ENCODE peak calls at places on chromosomes 12 and 14, in five cellular contexts. K is neuronal stem cell; Y is stimulated activated naive B cell treated with anti-CD40 and anti-IgM and Interleukin-4, amounts not matched to agents 10 μg/mL and 1 μg/mL and 100 μg/mL, for 72 hours; S is BE2C; G is MCF 10A. D is an unnamed sample.

GRCh38 chr14:89371600-89371999 is 45.4 kb downstream of the FOXN3 start:
- DNase-seq in K (no peak), Y (no peak), S (no peak), G (no peak), D (no peak)

GRCh38 chr12:117105902-117106301 is 6.7 kb upstream of the TESC start:
- DNase-seq in K (no peak), Y (no peak), S (no peak), G (peak; percentile 70), D (no peak)

GRCh38 chr12:117540011-117540410 is 178.6 kb upstream of the NOS1 start:
- DNase-seq in K (no peak), Y (no peak), S (no peak), G (no peak), D (no peak)

GRCh38 chr12:110743571-110744093 is 941 bp upstream of the PPP1CC start:
- DNase-seq in K (peak; percentile 27), Y (no peak), S (no peak), G (peak; percentile 41), D (no peak)

GRCh38 chr12:76083246-76083735 is 1.2 kb downstream of the NAP1L1 start:
- DNase-seq in K (no peak), Y (no peak), S (no peak), G (no peak), D (no peak)

GRCh38 chr12:131613186-131613585 is 97.7 kb upstream of the SFSWAP start:
- DNase-seq in K (no peak), Y (no peak), S (no peak), G (no peak), D (no peak)

GRCh38 chr12:51195841-51196240 is 22.0 kb downstream of the POU6F1 start:
- DNase-seq in K (no peak), Y (no peak), S (no peak), G (no peak), D (no peak)

GRCh38 chr12:85711735-85712390 is 124.3 kb downstream of the RASSF9 start:
- DNase-seq in K (no peak), Y (no peak), S (no peak), G (no peak), D (no peak)

GRCh38 chr12:92257261-92257660 is 111.6 kb upstream of the BTG1 start:
- DNase-seq in K (no peak), Y (no peak), S (no peak), G (no peak), D (no peak)

GRCh38 chr14:65849558-65849957 is 437.0 kb downstream of the FUT8 start:
- DNase-seq in K (peak; percentile 75), Y (no peak), S (no peak), G (no peak), D (no peak)

GRCh38 chr12:76277480-76277879 is 70.7 kb downstream of the BBS10 start:
- DNase-seq in K (no peak), Y (no peak), S (no peak), G (peak; percentile 39), D (no peak)

GRCh38 chr14:79614443-79614842 is 596.9 kb downstream of the DIO2 start:
- DNase-seq in K (no peak), Y (no peak), S (no peak), G (no peak), D (no peak)

GRCh38 chr12:64452559-64453329 is 824 bp downstream of the TBK1 start:
- DNase-seq in K (no peak), Y (no peak), S (no peak), G (peak; percentile 90), D (no peak)

GRCh38 chr14:78029471-78030372 is 140.5 kb upstream of the NRXN3 start:
- DNase-seq in K (no peak), Y (no peak), S (peak; percentile 28), G (no peak), D (no peak)

GRCh38 chr14:24690492-24690891 is 56.5 kb upstream of the GZMB start:
- DNase-seq in K (no peak), Y (no peak), S (no peak), G (no peak), D (no peak)

GRCh38 chr12:92010853-92011701 is 134.6 kb downstream of the BTG1 start:
- DNase-seq in K (no peak), Y (no peak), S (no peak), G (no peak), D (no peak)

GRCh38 chr12:113586461-113586860 is 114.8 kb upstream of the LHX5 start:
- DNase-seq in K (no peak), Y (no peak), S (no peak), G (no peak), D (no peak)

GRCh38 chr14:20469890-20470858 is 968 bp downstream of the PNP start:
- DNase-seq in K (no peak), Y (peak; percentile 66), S (peak; percentile 25), G (peak; percentile 85), D (peak; percentile 30)

GRCh38 chr14:21025374-21026151 is 702 bp upstream of the NDRG2 start:
- DNase-seq in K (peak; percentile 31), Y (no peak), S (no peak), G (no peak), D (no peak)